ENCODE peak calls at places on chromosomes 12 and 14, in eight cellular contexts. T is body of pancreas; J is testis; U is BE2C; O is esophagus muscularis mucosa; L is astrocyte; E is left ventricle myocardium inferior; S is CD4-positive, alpha-beta T cell. R is an unnamed sample.

GRCh38 chr14:94944636-94945258 is 174.8 kb upstream of the GSC start:
- DNase-seq in J (no peak), S (no peak), T (no peak), L (no peak), O (no peak), E (no peak), U (no peak), R (no peak)

GRCh38 chr12:60387356-60387755 is 791.5 kb downstream of the SLC16A7 start:
- DNase-seq in E (no peak), J (no peak), O (no peak), T (no peak), L (no peak), S (no peak), U (no peak), R (no peak)

GRCh38 chr14:83827383-83827782 is 1702.6 kb upstream of the FLRT2 start:
- DNase-seq in U (no peak), L (no peak), E (no peak), S (no peak), T (no peak), O (no peak), J (no peak), R (no peak)

GRCh38 chr14:80762829-80763228 is 178.7 kb downstream of the CEP128 start:
- DNase-seq in J (no peak), E (no peak), T (no peak), L (peak; percentile 33), S (no peak), O (no peak), U (no peak), R (no peak)

GRCh38 chr12:56941299-56942017 is 7.2 kb upstream of the SDR9C7 start:
- DNase-seq in S (no peak), O (peak; percentile 90), L (peak; percentile 55), U (no peak), E (no peak), T (no peak), J (peak; percentile 47), R (peak; percentile 23)

GRCh38 chr14:105376521-105377440 is 21.6 kb upstream of the TEX22 start:
- DNase-seq in U (no peak), S (no peak), O (no peak), E (no peak), J (no peak), L (no peak), T (no peak), R (no peak)

GRCh38 chr14:24673534-24674203 is 39.7 kb upstream of the GZMB start:
- DNase-seq in O (no peak), E (no peak), S (peak; percentile 34), U (no peak), L (no peak), J (no peak), T (no peak), R (no peak)

GRCh38 chr12:27542628-27543027 is 18.6 kb downstream of the PPFIBP1 start:
- DNase-seq in O (no peak), U (no peak), E (no peak), T (no peak), S (no peak), L (peak; percentile 97), J (no peak), R (no peak)

GRCh38 chr12:124588689-124589318 is 21.4 kb upstream of the NCOR2 start:
- DNase-seq in U (no peak), E (peak; percentile 66), T (no peak), S (no peak), O (no peak), J (peak; percentile 52), L (peak; percentile 81), R (no peak)

GRCh38 chr12:100268835-100269564 is 2.0 kb downstream of the SCYL2 start:
- DNase-seq in L (peak; percentile 33), J (no peak), E (no peak), U (no peak), S (no peak), O (no peak), T (no peak), R (no peak)

GRCh38 chr12:53950789-53951576 is 3.7 kb upstream of the HOXC12 start:
- DNase-seq in E (no peak), S (no peak), O (no peak), J (peak; percentile 49), L (no peak), T (no peak), U (no peak), R (no peak)
- H3K27me3 ChIP-seq in E (peaks cover 100% of the 10 kb centered on the region), S (peaks cover 99% of the 10 kb centered on the region), O (peaks cover 74% of the 10 kb centered on the region), J (no peaks in the 10 kb centered on the region), L (peaks cover 91% of the 10 kb centered on the region), T (peaks cover 3% of the 10 kb centered on the region), U (peaks cover 100% of the 10 kb centered on the region), R (peaks cover 60% of the 10 kb centered on the region)

DNA sequence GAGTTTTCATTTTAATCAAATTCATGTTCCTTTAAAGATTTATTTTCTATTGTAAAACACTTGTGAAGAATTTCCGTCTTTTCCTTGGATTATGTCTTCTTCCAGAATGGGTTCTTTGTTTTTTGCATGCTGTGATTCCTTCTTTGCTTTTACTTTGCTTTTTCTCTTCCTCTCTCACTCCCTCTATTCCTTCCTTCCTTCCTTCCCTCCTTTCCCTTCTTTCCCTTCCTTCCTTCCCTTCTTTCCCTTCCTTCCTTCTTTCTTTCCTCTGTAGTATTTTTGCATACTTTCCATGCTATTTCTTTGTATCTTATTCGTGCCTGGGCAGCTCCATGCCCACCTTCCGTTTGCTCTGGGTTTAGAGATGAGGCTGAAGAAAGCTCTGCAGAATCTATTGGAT is 21.6 kb upstream of the FGF23 start:
- DNase-seq in O (no peak), E (no peak), S (no peak), L (no peak), J (no peak), T (no peak), U (no peak), R (no peak)
- H3K27me3 ChIP-seq in O (no peaks in the 10 kb centered on the region), E (peaks cover 26% of the 10 kb centered on the region), S (no peaks in the 10 kb centered on the region), L (no peaks in the 10 kb centered on the region), J (no peaks in the 10 kb centered on the region), T (no peaks in the 10 kb centered on the region), U (peaks cover 18% of the 10 kb centered on the region), R (no peaks in the 10 kb centered on the region)

GRCh38 chr12:49971141-49971540 is 1.6 kb upstream of the AQP6 start:
- DNase-seq in J (no peak), E (no peak), U (no peak), S (no peak), O (no peak), L (no peak), T (no peak), R (no peak)
- H3K27me3 ChIP-seq in J (no peaks in the 10 kb centered on the region), E (peaks cover 71% of the 10 kb centered on the region), U (no peaks in the 10 kb centered on the region), S (peaks cover 20% of the 10 kb centered on the region), O (no peaks in the 10 kb centered on the region), L (peaks cover 15% of the 10 kb centered on the region), T (no peaks in the 10 kb centered on the region), R (no peaks in the 10 kb centered on the region)

GRCh38 chr12:58358369-58358768 is 417.0 kb downstream of the ATP23 start:
- DNase-seq in E (no peak), J (no peak), O (no peak), L (no peak), S (no peak), U (no peak), T (no peak), R (no peak)
- H3K27me3 ChIP-seq in E (peaks cover 3% of the 10 kb centered on the region), J (no peaks in the 10 kb centered on the region), O (no peaks in the 10 kb centered on the region), L (no peaks in the 10 kb centered on the region), S (no peaks in the 10 kb centered on the region), U (peaks cover 6% of the 10 kb centered on the region), T (no peaks in the 10 kb centered on the region), R (no peaks in the 10 kb centered on the region)

DNA sequence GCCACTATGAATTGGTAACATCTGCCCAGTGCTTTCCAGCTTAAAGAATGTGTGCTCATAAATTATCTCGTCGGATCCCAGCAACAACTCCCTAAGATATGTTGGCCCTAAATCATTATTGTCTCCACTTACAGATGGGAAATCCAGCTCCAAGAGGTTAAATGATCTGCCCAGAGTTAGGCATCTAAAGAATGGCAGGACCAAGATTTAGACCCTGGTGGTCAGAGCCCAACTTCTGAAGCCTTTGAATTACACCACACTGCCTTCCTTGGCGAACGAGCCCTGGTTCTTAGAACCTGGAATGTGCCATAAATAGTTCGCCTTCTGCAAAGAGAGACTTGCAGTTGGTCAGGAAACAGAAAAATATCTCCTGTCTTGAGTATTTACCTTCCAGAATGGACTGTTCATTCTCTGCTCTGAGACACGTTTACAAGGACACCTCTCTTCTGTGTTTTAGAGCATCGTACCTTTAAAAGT is 20.2 kb upstream of the PLEK2 start:
- DNase-seq in O (no peak), E (no peak), L (no peak), T (no peak), S (no peak), U (no peak), J (no peak), R (no peak)
- H3K27me3 ChIP-seq in O (no peaks in the 10 kb centered on the region), E (peaks cover 3% of the 10 kb centered on the region), L (peaks cover 10% of the 10 kb centered on the region), T (no peaks in the 10 kb centered on the region), S (no peaks in the 10 kb centered on the region), U (peaks cover 16% of the 10 kb centered on the region), J (no peaks in the 10 kb centered on the region), R (no peaks in the 10 kb centered on the region)

GRCh38 chr14:60506985-60507829 is 1.7 kb upstream of the SIX6 start:
- DNase-seq in U (no peak), O (no peak), L (no peak), T (no peak), E (no peak), J (no peak), S (no peak), R (no peak)

GRCh38 chr14:60508363-60508706 is 611 bp upstream of the SIX6 start:
- DNase-seq in L (no peak), J (no peak), T (no peak), S (no peak), O (no peak), U (no peak), E (no peak), R (no peak)

GRCh38 chr14:60506462-60506984 is 2.4 kb upstream of the SIX6 start:
- DNase-seq in T (no peak), E (no peak), J (no peak), U (peak; percentile 23), S (no peak), O (no peak), L (no peak), R (no peak)

GRCh38 chr14:60505448-60505847 is 3.5 kb upstream of the SIX6 start:
- DNase-seq in L (no peak), O (no peak), E (no peak), S (no peak), T (no peak), J (no peak), U (no peak), R (no peak)

DNA sequence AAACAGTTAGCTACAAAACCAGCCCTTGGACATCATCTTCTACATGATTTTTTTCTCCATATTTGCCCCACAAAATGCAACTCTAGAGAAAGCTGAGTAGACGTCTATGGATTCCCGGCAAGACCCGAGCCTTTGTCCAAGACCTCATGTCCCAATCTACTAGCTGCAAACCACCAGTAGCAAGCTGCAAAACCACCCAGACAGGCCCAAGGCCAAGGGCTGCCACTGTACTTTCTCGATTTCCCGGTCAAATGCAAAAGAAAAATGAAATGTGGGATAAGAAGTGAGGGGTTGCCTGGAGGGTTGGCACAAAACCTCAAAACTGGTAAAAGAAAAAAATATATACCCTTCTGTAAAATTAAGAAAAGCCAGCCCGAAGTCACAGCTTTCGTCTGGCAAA is 2.9 kb upstream of the SIX6 start:
- DNase-seq in U (no peak), L (no peak), T (no peak), J (no peak), E (no peak), S (no peak), O (no peak), R (no peak)
- H3K27me3 ChIP-seq in U (peaks cover 91% of the 10 kb centered on the region), L (peaks cover 73% of the 10 kb centered on the region), T (no peaks in the 10 kb centered on the region), J (no peaks in the 10 kb centered on the region), E (peaks cover 100% of the 10 kb centered on the region), S (peaks cover 96% of the 10 kb centered on the region), O (peaks cover 60% of the 10 kb centered on the region), R (peaks cover 35% of the 10 kb centered on the region)

GRCh38 chr12:130076752-130077151 is 85.5 kb upstream of the FZD10 start:
- DNase-seq in S (no peak), L (no peak), J (no peak), T (no peak), U (no peak), E (no peak), O (no peak), R (no peak)
- H3K27me3 ChIP-seq in S (no peaks in the 10 kb centered on the region), L (no peaks in the 10 kb centered on the region), J (no peaks in the 10 kb centered on the region), T (no peaks in the 10 kb centered on the region), U (peaks cover 2% of the 10 kb centered on the region), E (peaks cover 80% of the 10 kb centered on the region), O (no peaks in the 10 kb centered on the region), R (no peaks in the 10 kb centered on the region)

GRCh38 chr14:22476005-22476751 is 112.8 kb downstream of the DAD1 start:
- DNase-seq in T (no peak), U (no peak), O (no peak), L (no peak), E (no peak), S (no peak), J (no peak), R (no peak)
- H3K27me3 ChIP-seq in T (no peaks in the 10 kb centered on the region), U (no peaks in the 10 kb centered on the region), O (no peaks in the 10 kb centered on the region), L (peaks cover 4% of the 10 kb centered on the region), E (no peaks in the 10 kb centered on the region), S (no peaks in the 10 kb centered on the region), J (no peaks in the 10 kb centered on the region), R (no peaks in the 10 kb centered on the region)